ENCODE peak calls at places on chromosomes 12 and 14, in seven cellular contexts. F, W, Z, Q, H, G and P are unnamed samples. For H3K27me3, the result is how much of the 10 kb centered on the place peaks cover.

GRCh38 chr12:127912266-127912665 is 354.7 kb upstream of the TMEM132C start:
- DNase-seq in F (no peak), W (no peak), Z (no peak), Q (no peak), H (no peak), G (no peak), P (no peak)

GRCh38 chr12:52246720-52247621 is 13.9 kb downstream of the KRT7 start:
- DNase-seq in F (peak), W (no peak), Z (no peak), Q (no peak), H (peak), G (no peak), P (no peak)

GRCh38 chr14:74240794-74241610 is 1.8 kb downstream of the VSX2 start:
- DNase-seq in F (no peak), W (peak), Z (no peak), Q (no peak), H (no peak), G (no peak), P (no peak)

GRCh38 chr12:62744551-62744950 is 190.4 kb downstream of the PPM1H start:
- DNase-seq in F (no peak), W (peak), Z (no peak), Q (no peak), H (no peak), G (no peak), P (peak)

GRCh38 chr14:76937181-76938091 is 91.1 kb downstream of the IRF2BPL start:
- DNase-seq in F (no peak), W (peak), Z (no peak), Q (peak), H (no peak), G (no peak), P (no peak)

GRCh38 chr14:30826070-30826469 is 48.3 kb upstream of the COCH start:
- DNase-seq in F (no peak), W (no peak), Z (no peak), Q (no peak), H (no peak), G (no peak), P (no peak)

GRCh38 chr14:55382483-55382882 is 29.1 kb downstream of the ATG14 start:
- DNase-seq in F (no peak), W (no peak), Z (no peak), Q (no peak), H (no peak), G (no peak), P (no peak)

GRCh38 chr14:68668531-68668930 is 124.3 kb downstream of the ZFP36L1 start:
- DNase-seq in F (no peak), W (no peak), Z (no peak), Q (no peak), H (no peak), G (no peak), P (no peak)

GRCh38 chr12:106152334-106152733 is 13.6 kb upstream of the NUAK1 start:
- DNase-seq in F (no peak), W (no peak), Z (no peak), Q (no peak), H (no peak), G (no peak), P (no peak)

GRCh38 chr14:51616256-51616655 is 35.5 kb upstream of the FRMD6 start:
- DNase-seq in F (no peak), W (no peak), Z (no peak), Q (no peak), H (no peak), G (no peak), P (no peak)

GRCh38 chr12:29103539-29103974 is 45.5 kb upstream of the FAR2 start:
- DNase-seq in F (no peak), W (no peak), Z (no peak), Q (no peak), H (no peak), G (no peak), P (no peak)

GRCh38 chr14:101177301-101178055 is 274.0 kb upstream of the RTL1 start:
- DNase-seq in F (no peak), W (no peak), Z (no peak), Q (no peak), H (no peak), G (no peak), P (no peak)

GRCh38 chr12:76259660-76260389 is 88.4 kb downstream of the BBS10 start:
- DNase-seq in F (no peak), W (peak), Z (no peak), Q (no peak), H (no peak), G (no peak), P (no peak)

GRCh38 chr14:104321151-104322130 is 183.1 kb downstream of the KIF26A start:
- DNase-seq in F (no peak), W (no peak), Z (no peak), Q (peak), H (peak), G (no peak), P (peak)

GRCh38 chr14:105316968-105317498 is 2.5 kb downstream of the PACS2 start:
- DNase-seq in F (no peak), W (no peak), Z (no peak), Q (no peak), H (no peak), G (no peak), P (no peak)

GRCh38 chr14:104105071-104105821 is 19.7 kb downstream of the ASPG start:
- DNase-seq in F (no peak), W (no peak), Z (no peak), Q (no peak), H (peak), G (no peak), P (peak)

GRCh38 chr12:30622509-30622908 is 73.2 kb downstream of the IPO8 start:
- DNase-seq in F (no peak), W (peak), Z (no peak), Q (no peak), H (no peak), G (no peak), P (no peak)

GRCh38 chr12:97313471-97314190 is 149.0 kb upstream of the RMST start:
- DNase-seq in F (no peak), W (no peak), Z (no peak), Q (no peak), H (no peak), G (no peak), P (no peak)

GRCh38 chr14:103485504-103485903 is 37.1 kb downstream of the CKB start:
- DNase-seq in F (no peak), W (no peak), Z (no peak), Q (no peak), H (no peak), G (no peak), P (no peak)

DNA sequence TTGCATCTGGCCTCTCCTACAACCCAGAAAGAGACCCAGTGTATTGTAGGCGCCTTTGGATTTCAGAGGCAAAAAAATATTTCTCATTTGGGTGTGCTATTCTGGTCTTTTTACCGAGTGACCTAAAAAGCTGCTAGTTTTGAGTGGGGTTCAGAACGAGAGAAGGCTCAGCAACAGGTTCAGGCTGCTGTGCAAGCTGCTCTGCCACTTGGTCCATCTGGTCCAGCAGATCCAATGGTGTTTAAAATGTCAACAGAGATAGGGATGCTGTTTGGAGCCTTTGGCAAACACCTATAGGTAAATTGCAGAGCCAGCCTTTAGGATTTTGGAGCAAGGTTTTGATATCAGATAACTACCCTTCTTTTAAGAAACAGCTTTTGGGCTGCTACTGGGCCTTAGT is 25.3 kb upstream of the DYRK2 start:
- DNase-seq in F (no peak), W (no peak), Z (no peak), Q (no peak), H (no peak), G (no peak), P (no peak)
- H3K27me3 ChIP-seq in F (under half), W (under half), Z (under half), Q (under half), H (under half), G (under half), P (under half)

DNA sequence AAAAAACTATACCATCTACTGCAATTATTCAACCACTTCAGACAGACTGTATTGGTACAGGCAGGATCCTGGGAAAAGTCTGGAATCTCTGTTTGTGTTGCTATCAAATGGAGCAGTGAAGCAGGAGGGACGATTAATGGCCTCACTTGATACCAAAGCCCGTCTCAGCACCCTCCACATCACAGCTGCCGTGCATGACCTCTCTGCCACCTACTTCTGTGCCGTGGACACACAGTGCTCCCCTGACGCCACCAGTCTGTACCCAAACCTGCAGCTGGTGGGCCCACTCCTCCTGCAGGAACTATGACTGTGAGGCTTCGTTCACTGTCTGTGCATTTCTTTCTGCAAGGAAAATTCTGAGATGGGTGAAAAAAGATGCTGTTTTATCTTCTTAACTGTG is 284.7 kb downstream of the DAD1 start:
- DNase-seq in F (no peak), W (no peak), Z (no peak), Q (no peak), H (no peak), G (no peak), P (no peak)
- H3K27me3 ChIP-seq in F (under half), W (half or more), Z (under half), Q (under half), H (under half), G (under half), P (under half)

DNA sequence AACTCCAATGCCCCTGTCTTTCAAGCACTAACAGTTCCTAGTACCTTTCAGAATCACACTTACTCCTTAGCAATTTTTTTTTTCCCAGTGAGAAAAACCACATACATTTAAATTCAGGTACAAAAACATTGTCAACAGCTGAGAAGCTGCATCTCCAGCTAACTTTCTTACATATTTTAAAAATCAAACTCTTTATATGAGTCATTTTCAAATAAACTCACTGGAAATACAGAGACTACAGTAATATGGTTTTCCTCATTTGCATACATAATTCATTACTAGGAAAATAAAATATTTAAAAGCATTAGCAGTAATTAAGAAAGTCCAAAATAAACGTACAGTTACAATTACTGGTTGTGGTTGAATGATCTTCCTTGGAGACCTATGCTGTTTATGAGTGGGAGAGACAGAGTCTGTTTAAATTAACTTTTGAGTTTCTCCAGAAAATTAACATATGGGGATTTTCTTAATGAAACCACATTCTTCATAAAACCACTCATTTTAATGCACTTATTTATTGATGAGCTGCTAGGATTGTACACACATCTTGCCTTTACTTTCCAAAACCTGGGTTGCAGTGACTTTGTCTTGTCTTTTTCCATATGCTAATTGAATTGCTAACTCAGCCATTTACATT is 9.8 kb downstream of the MUCL1 start:
- DNase-seq in F (no peak), W (no peak), Z (no peak), Q (no peak), H (no peak), G (no peak), P (no peak)
- H3K27me3 ChIP-seq in F (under half), W (under half), Z (under half), Q (under half), H (under half), G (under half), P (under half)

DNA sequence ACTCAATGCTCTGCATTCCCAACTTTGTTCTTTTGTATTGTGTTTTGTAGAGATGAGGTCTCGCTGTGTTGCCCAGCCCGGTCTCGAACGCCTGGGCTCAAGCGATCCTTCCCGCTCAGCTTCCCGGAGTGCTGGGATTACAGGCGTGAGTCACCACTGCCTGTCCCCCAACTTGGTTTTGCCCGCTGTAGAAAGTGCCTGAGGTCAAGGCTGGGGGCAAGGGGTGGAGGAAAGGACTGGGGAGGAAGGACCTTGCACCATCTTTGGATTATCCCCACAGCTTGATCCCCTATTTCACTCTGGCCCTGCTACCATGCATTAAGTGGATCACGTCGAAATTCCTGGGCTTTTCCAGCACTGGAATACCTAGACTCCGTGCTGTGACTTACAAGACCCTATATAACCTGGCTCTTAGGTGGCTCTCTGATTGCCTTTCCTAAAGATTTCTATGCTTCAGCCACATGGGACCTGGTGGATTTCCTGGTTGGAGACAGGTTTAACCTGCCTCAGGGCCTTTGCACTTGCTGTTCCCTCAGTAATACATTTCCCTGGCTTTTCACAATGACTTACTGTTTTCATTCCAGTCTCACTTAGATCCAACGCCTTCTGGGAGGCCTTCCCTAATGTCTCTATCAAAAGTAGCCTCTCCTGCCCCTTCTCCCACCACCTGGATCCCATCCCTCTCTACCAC is 608 bp upstream of the PIANP start:
- DNase-seq in F (peak), W (no peak), Z (peak), Q (no peak), H (no peak), G (no peak), P (no peak)
- H3K27me3 ChIP-seq in F (under half), W (under half), Z (under half), Q (half or more), H (under half), G (under half), P (half or more)

GRCh38 chr12:55188974-55189556 is 31.8 kb upstream of the OR10A7 start:
- DNase-seq in F (peak), W (peak), Z (peak), Q (no peak), H (no peak), G (peak), P (no peak)
- H3K27me3 ChIP-seq in F (under half), W (under half), Z (under half), Q (under half), H (under half), G (under half), P (under half)

DNA sequence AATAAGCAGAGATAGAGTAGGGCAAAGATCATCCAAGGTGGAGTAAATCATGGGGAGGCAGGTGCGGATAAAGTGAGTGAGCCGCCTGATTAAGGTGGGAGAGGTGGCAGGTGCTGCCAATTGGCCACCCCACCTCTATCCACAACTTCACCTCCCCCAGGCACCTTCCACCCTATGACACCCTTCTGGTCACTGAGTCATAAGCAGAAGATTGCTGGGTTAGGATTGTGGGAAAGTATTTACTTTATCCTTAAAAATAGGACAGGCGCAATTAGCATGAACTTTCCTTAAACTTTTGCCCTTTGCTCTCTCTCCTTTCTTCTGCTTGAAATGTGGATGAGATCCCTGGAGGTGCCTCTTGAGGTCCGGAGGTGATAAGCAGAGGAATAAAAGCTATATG is 14.9 kb upstream of the BMP4 start:
- DNase-seq in F (no peak), W (no peak), Z (no peak), Q (no peak), H (no peak), G (no peak), P (no peak)
- H3K27me3 ChIP-seq in F (under half), W (under half), Z (under half), Q (under half), H (under half), G (under half), P (under half)

DNA sequence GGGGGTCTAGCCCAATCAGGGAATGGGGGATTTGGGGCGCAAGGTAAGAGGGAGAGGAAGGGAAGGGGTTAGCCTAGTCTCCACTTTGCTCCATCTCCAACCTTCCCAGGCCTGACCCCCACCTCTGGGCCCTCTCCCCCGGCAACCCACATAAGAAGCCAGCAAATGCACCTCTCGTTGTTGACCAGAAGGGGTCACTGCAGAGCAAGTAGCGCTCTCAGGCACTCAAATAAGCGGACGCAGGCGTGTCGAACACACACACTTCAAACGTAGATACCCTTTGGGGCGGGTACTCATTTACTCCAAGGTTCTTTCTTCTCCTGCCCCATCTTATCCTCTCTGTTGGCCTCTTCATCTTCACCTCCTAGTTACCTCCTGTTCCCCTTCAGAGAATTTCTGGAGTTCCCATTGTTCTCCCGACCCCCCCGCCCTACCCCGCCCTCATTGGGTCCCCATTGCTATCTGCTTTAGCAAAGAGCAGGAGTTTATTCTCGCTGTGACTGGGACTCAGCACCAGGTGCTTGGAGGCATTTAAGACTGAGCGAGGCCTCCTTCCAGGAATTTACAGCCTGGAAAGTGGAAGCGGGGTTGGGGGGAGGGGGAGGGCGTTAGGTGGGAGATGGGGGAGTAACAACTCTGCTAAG is 1.5 kb upstream of the SRRM4 start:
- DNase-seq in F (peak), W (peak), Z (peak), Q (peak), H (no peak), G (peak), P (peak)
- H3K27me3 ChIP-seq in F (under half), W (under half), Z (under half), Q (under half), H (under half), G (under half), P (half or more)

GRCh38 chr12:108430245-108430644 is 84.8 kb upstream of the FICD start:
- DNase-seq in F (no peak), W (no peak), Z (no peak), Q (no peak), H (no peak), G (no peak), P (no peak)
- H3K27me3 ChIP-seq in F (under half), W (under half), Z (under half), Q (under half), H (under half), G (under half), P (under half)

DNA sequence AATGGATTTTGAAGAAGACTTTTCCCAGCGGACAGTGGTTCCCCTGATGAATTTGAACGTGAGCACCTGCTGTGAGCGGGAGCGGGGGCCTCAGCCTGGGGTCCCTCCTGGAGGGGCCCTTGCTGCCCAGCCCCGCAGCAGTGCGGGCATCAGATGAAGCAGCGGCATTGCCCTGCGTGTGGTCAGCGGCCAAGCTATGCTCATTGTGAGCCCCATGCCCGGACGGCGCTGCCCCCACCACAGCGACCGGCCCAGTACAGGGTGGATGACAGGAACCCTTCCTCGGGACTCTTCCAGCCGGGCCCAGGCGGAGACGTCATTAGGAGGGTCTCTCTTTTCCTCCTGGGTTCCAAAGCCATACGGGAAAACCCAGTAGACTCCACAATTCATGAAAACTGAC is 3.5 kb downstream of the LRCOL1 start:
- DNase-seq in F (no peak), W (no peak), Z (no peak), Q (no peak), H (no peak), G (no peak), P (no peak)
- H3K27me3 ChIP-seq in F (half or more), W (half or more), Z (under half), Q (under half), H (under half), G (under half), P (half or more)